ENCODE peak calls at places on chromosomes 13 and 19, in eight cellular contexts. G is heart right ventricle, Y is A549, C is Caco-2, T is IMR-90, M is foreskin fibroblast, H is body of pancreas, V is AG09309. F is an unnamed sample.
A peak's percentile ranks its signal among the peaks of the same experiment; 100 is the strongest.

GRCh38 chr13:72025836-72026235 is 158.8 kb upstream of the DACH1 start:
- DNase-seq in Y (no peak), T (no peak), C (no peak), G (no peak), H (no peak), V (no peak), M (no peak), F (no peak)

GRCh38 chr19:982567-983170 is 1.5 kb upstream of the WDR18 start:
- DNase-seq in C (no peak), M (peak; percentile 84), H (peak; percentile 65), V (no peak), Y (peak; percentile 52), G (peak; percentile 54), T (peak; percentile 31), F (peak; percentile 84)

GRCh38 chr13:28099396-28100148 is 804 bp downstream of the FLT3 start:
- DNase-seq in M (peak; percentile 2), Y (no peak), H (no peak), T (no peak), V (no peak), G (no peak), C (no peak), F (no peak)

GRCh38 chr13:93309886-93310520 is 83.4 kb downstream of the GPC6 start:
- DNase-seq in Y (peak; percentile 64), C (no peak), M (peak; percentile 66), H (no peak), V (peak; percentile 29), T (peak; percentile 51), G (no peak), F (no peak)

GRCh38 chr19:38224014-38224862 is at the start of gene DPF1:
- DNase-seq in V (no peak), H (peak; percentile 27), C (peak; percentile 93), Y (peak; percentile 92), G (peak; percentile 35), M (peak; percentile 91), T (peak; percentile 56), F (peak; percentile 95)

GRCh38 chr13:38819596-38819995 is 132.7 kb downstream of the FREM2 start:
- DNase-seq in C (no peak), G (no peak), T (no peak), Y (no peak), H (no peak), M (no peak), V (no peak), F (no peak)

GRCh38 chr19:30785728-30786127 is 413.5 kb downstream of the ZNF536 start:
- DNase-seq in G (no peak), V (no peak), T (no peak), H (no peak), Y (no peak), M (no peak), C (no peak), F (no peak)

GRCh38 chr13:23876265-23876664 is 12.9 kb downstream of the MIPEP start:
- DNase-seq in M (peak; percentile 55), C (no peak), V (no peak), Y (peak; percentile 6), G (no peak), T (peak; percentile 23), H (peak; percentile 41), F (no peak)

GRCh38 chr19:53671621-53672111 is 39.9 kb downstream of the DPRX start:
- DNase-seq in H (no peak), T (no peak), C (no peak), Y (no peak), V (no peak), M (no peak), G (no peak), F (no peak)

GRCh38 chr19:46107371-46107770 is 17.1 kb downstream of the IGFL3 start:
- DNase-seq in C (no peak), M (peak; percentile 20), Y (no peak), H (no peak), G (no peak), V (peak; percentile 43), T (peak; percentile 28), F (no peak)

GRCh38 chr19:32744555-32745325 is 25.2 kb downstream of the TDRD12 start:
- DNase-seq in H (no peak), G (no peak), C (no peak), Y (no peak), M (no peak), V (no peak), T (no peak), F (no peak)

GRCh38 chr13:93227280-93227905 is 786 bp downstream of the GPC6 start:
- DNase-seq in M (peak; percentile 82), V (peak; percentile 13), Y (peak; percentile 41), C (no peak), H (no peak), T (peak; percentile 52), G (no peak), F (peak; percentile 68)

GRCh38 chr13:111232191-111232590 is 88.3 kb upstream of the TEX29 start:
- DNase-seq in V (no peak), G (no peak), M (no peak), T (no peak), Y (no peak), H (no peak), C (no peak), F (no peak)

GRCh38 chr13:111941845-111942447 is 125.0 kb upstream of the SOX1 start:
- DNase-seq in Y (no peak), V (no peak), G (no peak), M (no peak), T (no peak), C (no peak), H (no peak), F (no peak)

GRCh38 chr19:23283925-23284324 is 33.7 kb upstream of the ZNF724 start:
- DNase-seq in H (peak; percentile 49), G (peak; percentile 12), M (peak; percentile 31), T (peak; percentile 30), C (no peak), V (no peak), Y (peak; percentile 61), F (peak; percentile 71)

GRCh38 chr13:109330941-109331340 is 455.4 kb downstream of the IRS2 start:
- DNase-seq in Y (no peak), C (no peak), T (peak; percentile 85), G (no peak), V (no peak), M (peak; percentile 81), H (no peak), F (no peak)

GRCh38 chr13:39571502-39572092 is 31.4 kb downstream of the LHFPL6 start:
- DNase-seq in G (peak; percentile 77), M (no peak), V (no peak), Y (no peak), C (no peak), T (no peak), H (no peak), F (no peak)

GRCh38 chr19:31377736-31378135 is 28.5 kb upstream of the TSHZ3 start:
- DNase-seq in C (no peak), T (no peak), Y (no peak), H (no peak), G (no peak), M (no peak), V (no peak), F (no peak)

GRCh38 chr13:98970293-98970692 is 7.6 kb downstream of the DOCK9 start:
- DNase-seq in V (no peak), G (peak; percentile 33), T (no peak), H (no peak), C (no peak), Y (no peak), M (no peak), F (no peak)

GRCh38 chr13:30034448-30034795 is 184.0 kb upstream of the UBL3 start:
- DNase-seq in H (no peak), G (no peak), V (peak; percentile 79), T (peak; percentile 36), C (no peak), M (peak; percentile 64), Y (no peak), F (no peak)

GRCh38 chr13:56459291-56459690 is 681.4 kb upstream of the PRR20A start:
- DNase-seq in Y (no peak), M (no peak), V (no peak), T (no peak), G (no peak), C (no peak), H (no peak), F (no peak)

DNA sequence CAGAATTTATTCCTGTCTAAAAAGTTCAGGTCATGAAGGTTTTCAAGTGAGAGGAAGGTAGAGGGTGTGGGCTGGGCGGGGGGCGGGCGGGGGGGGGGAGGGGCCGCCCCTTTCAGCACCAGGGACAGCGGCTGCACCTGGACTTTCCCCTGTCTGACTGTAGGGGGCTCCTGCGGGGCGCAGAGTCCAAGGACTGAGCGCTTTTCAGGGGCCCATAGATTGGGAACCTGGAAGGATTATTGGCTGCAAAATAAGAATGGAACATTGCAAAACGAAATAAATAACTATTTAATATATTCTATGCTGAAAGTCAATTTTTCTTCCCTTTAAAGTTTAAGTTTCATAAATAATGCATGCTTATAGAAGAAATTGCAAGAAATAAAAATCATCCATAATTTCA is 8.9 kb upstream of the CYP4F3 start:
- DNase-seq in G (no peak), Y (no peak), V (no peak), H (no peak), T (no peak), M (no peak), C (no peak), F (peak; percentile 41)
- TF ChIP-seq CTCF in G (peak; percentile 48), Y (peak; percentile 44), V (peak; percentile 44), H (no peak), T (peak; percentile 19), M (peak; percentile 17), C (peak; percentile 58), F (peak; percentile 40)

DNA sequence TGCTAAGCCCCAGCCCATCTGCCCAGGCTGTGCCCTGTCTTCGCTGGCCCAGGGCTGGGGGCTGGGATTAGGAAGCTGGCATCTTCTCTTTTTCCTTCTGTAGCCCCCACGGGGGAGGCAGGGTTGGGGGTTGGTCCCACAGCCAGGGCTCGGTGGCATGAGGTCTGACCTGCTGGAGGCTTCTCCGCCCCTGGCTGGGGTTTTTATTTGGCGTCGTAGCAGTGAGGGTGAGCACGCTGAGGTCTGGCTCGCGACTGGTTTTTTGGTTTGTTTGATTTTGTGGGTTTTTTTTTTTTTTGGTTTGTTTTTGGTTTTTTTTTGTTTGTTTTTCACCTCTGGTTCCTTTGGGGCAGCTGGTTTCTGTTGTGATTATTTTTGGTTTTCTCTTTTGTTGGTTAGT is 14.7 kb downstream of the ZNF574 start:
- DNase-seq in V (no peak), C (no peak), T (no peak), Y (no peak), G (no peak), H (no peak), M (no peak), F (no peak)
- H3K4me3 ChIP-seq in V (no peak overlapping the region), C (no peak overlapping the region), T (no peak overlapping the region), Y (no peak overlapping the region), G (no peak overlapping the region), H (no peak overlapping the region), M (no peak overlapping the region), F (no peak overlapping the region)

DNA sequence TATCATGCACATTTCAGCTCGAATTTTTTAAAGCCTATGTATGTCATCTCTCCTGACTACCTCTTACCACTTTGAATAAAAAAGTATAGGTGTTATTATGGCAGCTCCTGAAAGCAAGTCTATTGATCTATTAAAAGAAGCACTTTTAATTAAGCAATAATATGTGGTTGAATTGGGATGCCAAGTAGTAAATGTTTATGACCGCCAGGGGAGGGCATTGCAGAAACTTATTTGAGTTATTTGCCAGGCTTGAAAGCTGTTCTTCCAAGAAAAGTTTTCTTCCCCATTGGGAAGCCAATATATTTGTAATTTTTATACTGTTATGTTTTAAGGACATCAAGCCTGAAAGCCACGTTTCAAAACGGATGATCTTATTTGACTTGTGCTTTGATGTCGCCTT is 88.1 kb upstream of the SOX21 start:
- DNase-seq in H (no peak), G (no peak), M (peak; percentile 1), T (no peak), V (peak; percentile 3), Y (no peak), C (no peak), F (no peak)
- TF ChIP-seq CTCF in H (no peak), G (no peak), M (no peak), T (no peak), V (peak; percentile 47), Y (no peak), C (no peak), F (no peak)

GRCh38 chr19:55278391-55279135 is 1.3 kb downstream of the HSPBP1 start:
- DNase-seq in V (no peak), Y (no peak), T (no peak), C (no peak), H (no peak), M (no peak), G (no peak), F (no peak)
- H3K4me3 ChIP-seq in V (no peak overlapping the region), Y (peak overlapping the region; percentile 75), T (no peak overlapping the region), C (peak overlapping the region; percentile 50), H (no peak overlapping the region), M (peak overlapping the region; percentile 97), G (no peak overlapping the region), F (peak overlapping the region; percentile 96)

F was measured in BE2C.